ENCODE peak calls at places on chromosomes 16 and 17, in nine cellular contexts. N, Q, C, O, J, W, E, G and T are unnamed samples.

GRCh38 chr17:81309140-81309858 is 14.2 kb upstream of the SLC38A10 start:
- DNase-seq in N (peak), Q (peak), C (peak), O (peak), J (peak), W (peak), E (peak), G (peak), T (no peak)

GRCh38 chr17:17725853-17726720 is 44.8 kb downstream of the RAI1 start:
- DNase-seq in N (no peak), Q (no peak), C (no peak), O (no peak), J (no peak), W (no peak), E (no peak), G (no peak), T (no peak)

GRCh38 chr16:8798174-8798527 is 512 bp downstream of the PMM2 start:
- DNase-seq in N (no peak), Q (no peak), C (peak), O (no peak), J (no peak), W (no peak), E (no peak), G (no peak), T (no peak)

GRCh38 chr17:14268264-14268663 is 31.6 kb upstream of the CDRT15 start:
- DNase-seq in N (no peak), Q (no peak), C (no peak), O (no peak), J (no peak), W (no peak), E (no peak), G (no peak), T (no peak)

GRCh38 chr16:3145660-3146059 is 10.8 kb downstream of the ZNF213 start:
- DNase-seq in N (no peak), Q (no peak), C (no peak), O (no peak), J (no peak), W (no peak), E (no peak), G (no peak), T (no peak)

GRCh38 chr17:48615212-48615962 is at the start of gene HOXB8:
- DNase-seq in N (no peak), Q (no peak), C (no peak), O (no peak), J (no peak), W (peak), E (no peak), G (no peak), T (no peak)

GRCh38 chr17:34721326-34721725 is 141.9 kb downstream of the TMEM132E start:
- DNase-seq in N (no peak), Q (no peak), C (no peak), O (peak), J (no peak), W (no peak), E (no peak), G (no peak), T (no peak)

GRCh38 chr17:1789936-1790335 is 28.1 kb downstream of the SERPINF1 start:
- DNase-seq in N (no peak), Q (no peak), C (no peak), O (no peak), J (no peak), W (no peak), E (no peak), G (no peak), T (no peak)

GRCh38 chr17:28570716-28571254 is 539 bp downstream of the PIGS start:
- DNase-seq in N (no peak), Q (no peak), C (no peak), O (peak), J (peak), W (peak), E (no peak), G (no peak), T (peak)

GRCh38 chr16:1290860-1291575 is 18.4 kb upstream of the UBE2I start:
- DNase-seq in N (no peak), Q (no peak), C (no peak), O (no peak), J (no peak), W (no peak), E (no peak), G (no peak), T (no peak)

GRCh38 chr16:35200662-35201061 is 1741.2 kb downstream of the TP53TG3F start:
- DNase-seq in N (no peak), Q (no peak), C (no peak), O (no peak), J (no peak), W (no peak), E (no peak), G (no peak), T (no peak)

GRCh38 chr17:50072130-50072529 is 16.2 kb downstream of the ITGA3 start:
- DNase-seq in N (no peak), Q (no peak), C (no peak), O (no peak), J (no peak), W (no peak), E (no peak), G (no peak), T (no peak)
- TF ChIP-seq CTCF in N (no peak), Q (no peak), C (no peak), O (no peak), J (no peak), W (no peak), E (no peak), G (no peak), T (no peak)

GRCh38 chr16:73713817-73714495 is 582.7 kb upstream of the PSMD7 start:
- DNase-seq in N (no peak), Q (no peak), C (peak), O (peak), J (no peak), W (peak), E (no peak), G (peak), T (no peak)
- TF ChIP-seq CTCF in N (peak), Q (peak), C (peak), O (peak), J (no peak), W (peak), E (no peak), G (peak), T (no peak)

GRCh38 chr16:23155445-23156049 is 6.3 kb upstream of the USP31 start:
- DNase-seq in N (no peak), Q (no peak), C (peak), O (peak), J (no peak), W (no peak), E (no peak), G (no peak), T (no peak)
- TF ChIP-seq CTCF in N (no peak), Q (no peak), C (peak), O (peak), J (no peak), W (no peak), E (no peak), G (peak), T (peak)

GRCh38 chr17:58344047-58344790 is 7.8 kb downstream of the SUPT4H1 start:
- DNase-seq in N (no peak), Q (no peak), C (peak), O (no peak), J (peak), W (no peak), E (peak), G (no peak), T (peak)

GRCh38 chr17:58343131-58343530 is 8.9 kb downstream of the SUPT4H1 start:
- DNase-seq in N (no peak), Q (no peak), C (no peak), O (no peak), J (no peak), W (no peak), E (no peak), G (no peak), T (no peak)

GRCh38 chr17:58341861-58342475 is 10.0 kb downstream of the SUPT4H1 start:
- DNase-seq in N (no peak), Q (no peak), C (no peak), O (no peak), J (no peak), W (no peak), E (no peak), G (no peak), T (no peak)

GRCh38 chr17:58345500-58345899 is 6.5 kb downstream of the SUPT4H1 start:
- DNase-seq in N (no peak), Q (no peak), C (no peak), O (no peak), J (no peak), W (no peak), E (no peak), G (no peak), T (no peak)

DNA sequence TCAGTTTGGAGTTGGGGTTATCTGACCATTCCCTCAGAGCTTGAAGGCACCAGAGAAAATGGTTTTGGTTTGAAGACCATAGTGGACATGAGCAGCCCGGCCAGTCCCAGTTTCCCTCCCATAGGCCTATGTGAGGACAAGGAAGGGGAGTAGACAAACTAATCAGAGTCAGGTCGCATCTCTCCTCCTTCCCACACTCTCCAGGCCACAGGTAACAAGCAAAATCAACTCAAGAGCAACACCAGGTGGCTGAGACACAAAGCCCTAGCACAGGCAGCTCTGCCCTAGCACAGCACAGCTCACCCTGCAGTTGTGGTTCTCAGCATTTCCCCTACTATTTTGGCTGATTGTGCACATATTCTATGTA is 7.2 kb downstream of the SUPT4H1 start:
- DNase-seq in N (no peak), Q (no peak), C (no peak), O (no peak), J (no peak), W (no peak), E (no peak), G (no peak), T (no peak)
- TF ChIP-seq CTCF in N (no peak), Q (no peak), C (no peak), O (no peak), J (peak), W (no peak), E (no peak), G (no peak), T (peak)